ENCODE peak calls at places on chromosomes 12 and 14, in six cellular contexts. G, O, D, T, Z and H are unnamed samples. For H3K4me1, the result is how much of the 10 kb centered on the place peaks cover.

GRCh38 chr14:105067140-105067968 is 2.1 kb upstream of the GPR132 start:
- DNase-seq in T (no peak), D (peak), G (peak), Z (no peak), O (no peak), H (no peak)

GRCh38 chr12:56684745-56685369 is 3.2 kb downstream of the PTGES3 start:
- DNase-seq in G (peak), T (no peak), O (no peak), D (no peak), Z (no peak), H (no peak)

GRCh38 chr12:94150483-94151225 is 2.3 kb downstream of the PLXNC1 start:
- DNase-seq in O (no peak), G (peak), D (peak), T (no peak), Z (no peak), H (no peak)

GRCh38 chr14:101476931-101477553 is 84.3 kb upstream of the DIO3 start:
- DNase-seq in T (peak), O (peak), Z (peak), G (no peak), D (no peak), H (peak)

GRCh38 chr12:2335517-2335916 is 282.7 kb downstream of the CACNA1C start:
- DNase-seq in G (no peak), O (no peak), Z (no peak), D (no peak), T (no peak), H (no peak)

GRCh38 chr14:84482256-84483071 is 1047.5 kb upstream of the FLRT2 start:
- DNase-seq in D (no peak), O (no peak), G (no peak), T (no peak), Z (no peak), H (no peak)

GRCh38 chr12:75591628-75592027 is 80.2 kb upstream of the KRR1 start:
- DNase-seq in T (no peak), O (no peak), G (no peak), Z (no peak), D (no peak), H (no peak)

GRCh38 chr12:80356092-80356491 is 87.9 kb upstream of the PTPRQ start:
- DNase-seq in G (no peak), Z (no peak), D (no peak), O (no peak), T (no peak), H (no peak)

GRCh38 chr14:35404246-35404495 is 378 bp downstream of the NFKBIA start:
- DNase-seq in G (no peak), Z (no peak), T (no peak), D (no peak), O (no peak), H (no peak)

GRCh38 chr14:35401853-35402252 is 2.7 kb downstream of the NFKBIA start:
- DNase-seq in G (peak), D (no peak), O (no peak), T (peak), Z (no peak), H (peak)

GRCh38 chr14:35403397-35404245 is 928 bp downstream of the NFKBIA start:
- DNase-seq in Z (peak), D (peak), T (peak), G (peak), O (no peak), H (peak)

GRCh38 chr14:35402323-35403084 is 2.0 kb downstream of the NFKBIA start:
- DNase-seq in O (no peak), Z (peak), D (no peak), G (peak), T (peak), H (peak)

DNA sequence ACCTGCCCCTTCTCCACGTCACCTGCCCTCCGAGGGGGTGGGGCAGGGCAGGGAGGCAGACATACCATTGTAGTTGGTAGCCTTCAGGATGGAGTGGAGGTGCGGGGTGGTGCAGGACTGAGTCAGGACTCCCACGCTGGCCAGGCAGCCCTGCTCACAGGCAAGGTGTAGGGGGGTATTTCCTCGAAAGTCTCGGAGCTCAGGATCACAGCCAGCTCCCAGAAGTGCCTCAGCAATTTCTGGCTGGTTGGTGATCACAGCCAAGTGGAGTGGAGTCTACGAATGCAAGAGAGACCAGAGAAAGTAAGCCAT is 1.5 kb downstream of the NFKBIA start:
- DNase-seq in D (no peak), G (peak), O (no peak), Z (no peak), T (peak), H (peak)
- H3K4me1 ChIP-seq in D (half or more), G (under half), O (half or more), Z (half or more), T (under half), H (half or more)

DNA sequence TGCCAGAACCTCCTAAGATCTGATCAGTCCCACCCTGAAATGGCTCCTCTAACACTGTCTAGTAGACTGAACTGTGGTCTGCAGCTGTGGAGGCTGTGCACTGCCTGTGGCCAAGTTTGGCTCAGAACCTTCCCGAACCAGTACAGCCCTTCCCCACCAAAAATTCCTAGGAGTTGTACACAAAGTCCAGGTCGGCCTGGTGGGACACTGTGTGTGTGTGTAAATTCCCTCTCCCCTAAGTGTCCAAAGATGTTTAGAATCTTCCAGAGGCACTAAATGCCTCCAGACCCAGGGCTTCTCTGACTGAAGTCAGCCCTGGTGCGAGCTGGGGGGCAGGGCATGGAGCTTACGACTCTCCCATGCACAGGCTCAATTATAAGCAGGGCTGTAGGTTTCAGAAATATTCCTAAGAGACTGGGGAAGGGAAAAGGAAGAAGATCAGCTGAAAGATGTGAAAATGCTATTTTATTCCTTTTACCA is 107.0 kb upstream of the ATF7IP start:
- DNase-seq in D (no peak), Z (no peak), G (no peak), O (no peak), T (peak), H (no peak)
- H3K27ac ChIP-seq in D (peak), Z (peak), G (peak), O (peak), T (peak), H (no peak)

GRCh38 chr12:111503116-111503515 is 96.0 kb downstream of the ATXN2 start:
- DNase-seq in D (no peak), T (no peak), G (no peak), Z (no peak), O (no peak), H (no peak)

GRCh38 chr12:111506260-111506659 is 92.9 kb downstream of the ATXN2 start:
- DNase-seq in O (no peak), Z (no peak), G (no peak), D (no peak), T (no peak), H (no peak)

DNA sequence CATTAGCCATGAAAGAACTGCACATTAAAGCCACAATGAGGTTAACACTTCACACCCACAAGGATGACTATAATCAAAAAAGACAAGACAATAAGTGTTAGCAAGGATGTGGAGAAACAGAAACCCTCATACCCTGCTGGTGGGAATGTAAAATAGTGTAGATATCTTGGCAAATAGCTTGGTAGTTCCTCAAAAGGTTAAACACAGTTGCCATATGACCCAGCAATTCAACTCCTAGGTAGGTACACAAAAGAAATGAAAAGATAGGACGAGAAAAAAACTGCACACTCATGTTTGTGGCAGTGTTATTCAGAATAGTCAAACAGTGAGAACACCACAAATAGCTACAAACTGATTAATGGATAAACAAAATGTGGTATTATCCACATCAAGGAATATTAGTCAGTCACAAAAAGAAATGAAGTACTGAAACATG is 93.5 kb downstream of the ATXN2 start:
- DNase-seq in G (no peak), O (no peak), Z (no peak), D (no peak), T (no peak), H (no peak)
- H3K4me3 ChIP-seq in G (no peak), O (no peak), Z (no peak), D (no peak), T (no peak), H (no peak)

GRCh38 chr12:6228535-6229223 is 28.5 kb downstream of the CD9 start:
- DNase-seq in Z (no peak), G (no peak), D (no peak), O (no peak), T (peak), H (no peak)
- H3K4me1 ChIP-seq in Z (half or more), G (half or more), D (under half), O (under half), T (under half), H (half or more)